ENCODE peak calls at places on chromosomes 2 and 18, in four cellular contexts. L is endothelial cell of umbilical vein, Y is NCI-H1417 treated with DMSO at 0.1 percent for 48 hours, I is NCI-H524. B is an unnamed sample.

GRCh38 chr2:20414806-20415205 is 32.1 kb upstream of the RHOB start:
- DNase-seq in Y (no peak), I (no peak), L (no peak), B (peak; percentile 6)

GRCh38 chr18:46680784-46681695 is 24.0 kb upstream of the LOXHD1 start:
- DNase-seq in Y (no peak), L (no peak), I (no peak), B (no peak)

GRCh38 chr2:78009289-78009688 is 487.1 kb upstream of the LRRTM4 start:
- DNase-seq in L (no peak), Y (no peak), I (no peak), B (no peak)

GRCh38 chr2:207768891-207769596 is 662 bp downstream of the FZD5 start:
- DNase-seq in I (no peak), L (peak; percentile 41), Y (no peak), B (peak; percentile 30)

GRCh38 chr2:166234112-166234846 is 106.5 kb upstream of the SCN1A start:
- DNase-seq in L (peak; percentile 88), I (no peak), Y (no peak), B (no peak)

GRCh38 chr18:61466736-61467135 is 133.5 kb downstream of the CDH20 start:
- DNase-seq in I (no peak), L (no peak), Y (no peak), B (no peak)

GRCh38 chr18:23650963-23651927 is 11.5 kb downstream of the ANKRD29 start:
- DNase-seq in L (peak; percentile 51), I (no peak), Y (no peak), B (no peak)

GRCh38 chr2:191061381-191061982 is 47.5 kb upstream of the STAT1 start:
- DNase-seq in L (no peak), I (no peak), Y (no peak), B (no peak)

GRCh38 chr2:86788881-86789686 is 1.6 kb downstream of the CD8A start:
- DNase-seq in L (no peak), I (no peak), Y (no peak), B (no peak)

GRCh38 chr2:161238559-161239415 is 69.4 kb upstream of the PSMD14 start:
- DNase-seq in L (peak; percentile 68), I (peak; percentile 25), Y (no peak), B (peak; percentile 85)

GRCh38 chr18:62452280-62452824 is 70.5 kb upstream of the ZCCHC2 start:
- DNase-seq in L (no peak), Y (no peak), I (no peak), B (no peak)

GRCh38 chr18:31225668-31226067 is 63.0 kb upstream of the DSC1 start:
- DNase-seq in Y (no peak), L (peak; percentile 67), I (no peak), B (no peak)

GRCh38 chr2:236177967-236178909 is 10.1 kb upstream of the GBX2 start:
- DNase-seq in Y (no peak), I (peak; percentile 78), L (peak; percentile 78), B (peak; percentile 85)

GRCh38 chr2:127577503-127577902 is 42.0 kb downstream of the MYO7B start:
- DNase-seq in L (no peak), I (no peak), Y (no peak), B (no peak)

GRCh38 chr18:73462092-73462491 is 594.3 kb upstream of the NETO1 start:
- DNase-seq in L (no peak), I (no peak), Y (no peak), B (no peak)

GRCh38 chr2:128439231-128440086 is 120.8 kb upstream of the HS6ST1 start:
- DNase-seq in L (no peak), I (no peak), Y (no peak), B (no peak)

GRCh38 chr2:38665854-38666577 is at the start of gene GALM:
- DNase-seq in L (peak; percentile 92), I (peak; percentile 62), Y (no peak), B (no peak)

GRCh38 chr18:74294526-74294925 is 2.8 kb upstream of the CYB5A start:
- DNase-seq in Y (no peak), I (no peak), L (no peak), B (no peak)

GRCh38 chr2:164609790-164610189 is 11.5 kb downstream of the GRB14 start:
- DNase-seq in L (no peak), Y (no peak), I (no peak), B (no peak)

GRCh38 chr2:8576525-8577157 is 105.2 kb upstream of the ID2 start:
- DNase-seq in L (no peak), Y (no peak), I (no peak), B (no peak)

GRCh38 chr18:79926715-79927596 is 24.5 kb downstream of the SLC66A2 start:
- DNase-seq in L (no peak), Y (no peak), I (no peak), B (peak; percentile 96)

GRCh38 chr2:27566628-27567027 is 16.2 kb upstream of the ZNF512 start:
- DNase-seq in L (peak; percentile 82), I (no peak), Y (no peak), B (no peak)

GRCh38 chr2:105718846-105719432 is 25.8 kb upstream of the NCK2 start:
- DNase-seq in Y (no peak), L (no peak), I (no peak), B (no peak)

GRCh38 chr2:52342458-52342857 is 1310.5 kb upstream of the NRXN1 start:
- DNase-seq in Y (no peak), I (no peak), L (no peak), B (no peak)

GRCh38 chr2:46268196-46268595 is 29.0 kb upstream of the EPAS1 start:
- DNase-seq in Y (no peak), L (peak; percentile 68), I (no peak), B (no peak)

GRCh38 chr2:133780099-133780996 is 212.1 kb upstream of the NCKAP5 start:
- DNase-seq in Y (no peak), L (peak; percentile 90), I (peak; percentile 37), B (peak; percentile 60)

GRCh38 chr18:13587937-13588336 is 138.4 kb downstream of the FAM210A start:
- DNase-seq in L (no peak), I (no peak), Y (no peak), B (no peak)

GRCh38 chr2:182625814-182626213 is 90.2 kb upstream of the DNAJC10 start:
- DNase-seq in I (no peak), Y (peak; percentile 84), L (no peak), B (no peak)

GRCh38 chr18:7414459-7414858 is 152.7 kb upstream of the PTPRM start:
- DNase-seq in Y (no peak), I (no peak), L (no peak), B (no peak)

GRCh38 chr18:1014951-1015627 is 110.4 kb downstream of the ADCYAP1 start:
- DNase-seq in L (peak; percentile 13), Y (no peak), I (no peak), B (no peak)

GRCh38 chr2:50401772-50402653 is 629.9 kb downstream of the NRXN1 start:
- DNase-seq in I (peak; percentile 58), Y (peak; percentile 82), L (peak; percentile 71), B (peak; percentile 84)

GRCh38 chr2:159185401-159186130 is 100.9 kb downstream of the WDSUB1 start:
- DNase-seq in Y (no peak), I (peak; percentile 17), L (peak; percentile 44), B (peak; percentile 41)

GRCh38 chr18:43620936-43621335 is 343.6 kb upstream of the SYT4 start:
- DNase-seq in L (peak; percentile 41), I (no peak), Y (peak; percentile 2), B (no peak)

GRCh38 chr2:236754234-236754924 is 184.8 kb downstream of the ACKR3 start:
- DNase-seq in Y (no peak), L (no peak), I (peak; percentile 78), B (no peak)

GRCh38 chr2:101617786-101618185 is 79.7 kb upstream of the MAP4K4 start:
- DNase-seq in Y (no peak), I (no peak), L (no peak), B (no peak)

GRCh38 chr2:191441761-191442160 is 196.6 kb downstream of the MYO1B start:
- DNase-seq in L (no peak), Y (no peak), I (no peak), B (no peak)

GRCh38 chr18:61992285-61992684 is 99.5 kb upstream of the RNF152 start:
- DNase-seq in I (no peak), Y (no peak), L (peak; percentile 95), B (no peak)

GRCh38 chr2:19214682-19215391 is 143.6 kb downstream of the OSR1 start:
- DNase-seq in I (no peak), L (no peak), Y (no peak), B (no peak)